ENCODE peak calls at places on chromosomes 16 and 17, in seven cellular contexts. C is astrocyte of the cerebellum, U is heart right ventricle, Q is choroid plexus epithelial cell, A is cardiac fibroblast, X is GM12865, T is AG04450. G is an unnamed sample.

GRCh38 chr17:59004338-59005111 is 102.2 kb downstream of the TRIM37 start:
- DNase-seq in C (peak; percentile 41), Q (peak; percentile 76), A (peak; percentile 78), U (peak; percentile 58), X (peak; percentile 76), T (no peak), G (peak; percentile 57)

GRCh38 chr17:66580178-66580577 is 254.7 kb upstream of the CACNG5 start:
- DNase-seq in Q (peak; percentile 80), T (peak; percentile 57), X (no peak), U (peak; percentile 31), C (no peak), A (peak; percentile 62), G (no peak)

GRCh38 chr17:61460796-61461585 is 8.8 kb downstream of the TBX4 start:
- DNase-seq in X (no peak), Q (no peak), C (no peak), U (no peak), T (no peak), A (no peak), G (no peak)

GRCh38 chr17:29933379-29933778 is 3.4 kb upstream of the SSH2 start:
- DNase-seq in Q (peak; percentile 67), X (no peak), T (no peak), A (peak; percentile 52), C (no peak), U (no peak), G (no peak)

GRCh38 chr17:75551276-75551675 is 25.8 kb downstream of the LLGL2 start:
- DNase-seq in T (no peak), U (no peak), Q (no peak), A (no peak), X (no peak), C (no peak), G (no peak)

GRCh38 chr16:84139628-84140258 is 5.2 kb downstream of the HSDL1 start:
- DNase-seq in T (no peak), U (no peak), Q (no peak), A (no peak), C (no peak), X (no peak), G (no peak)

GRCh38 chr16:68713430-68713829 is 23.7 kb upstream of the CDH1 start:
- DNase-seq in A (no peak), T (no peak), C (no peak), X (no peak), U (no peak), Q (no peak), G (no peak)

GRCh38 chr17:43669971-43670644 is 8.4 kb upstream of the MEOX1 start:
- DNase-seq in U (no peak), A (no peak), X (no peak), T (no peak), C (peak; percentile 46), Q (peak; percentile 75), G (no peak)

GRCh38 chr17:14672830-14673229 is 371.9 kb downstream of the HS3ST3B1 start:
- DNase-seq in X (no peak), A (peak; percentile 41), Q (peak; percentile 89), U (no peak), C (peak; percentile 19), T (no peak), G (no peak)

GRCh38 chr16:30946671-30947532 is 2.0 kb upstream of the ORAI3 start:
- DNase-seq in C (no peak), A (no peak), T (no peak), Q (no peak), U (no peak), X (no peak), G (no peak)

GRCh38 chr17:5630434-5630833 is 46.1 kb upstream of the NLRP1 start:
- DNase-seq in X (no peak), C (no peak), T (no peak), Q (no peak), U (no peak), A (peak; percentile 86), G (no peak)

GRCh38 chr16:1492923-1493745 is at the start of gene TELO2:
- DNase-seq in X (peak; percentile 91), C (peak; percentile 33), T (peak; percentile 42), A (peak; percentile 83), Q (peak; percentile 80), U (peak; percentile 71), G (peak; percentile 77)

GRCh38 chr17:57929392-57929791 is 25.8 kb downstream of the CUEDC1 start:
- DNase-seq in T (no peak), X (no peak), U (no peak), Q (no peak), A (no peak), C (no peak), G (no peak)

GRCh38 chr16:12570046-12570618 is 233.6 kb downstream of the CPPED1 start:
- DNase-seq in Q (no peak), X (no peak), T (no peak), U (no peak), C (no peak), A (no peak), G (no peak)

GRCh38 chr16:11658896-11659708 is 9.2 kb upstream of the SNN start:
- DNase-seq in X (no peak), Q (peak; percentile 60), U (no peak), C (peak; percentile 42), A (no peak), T (no peak), G (no peak)

GRCh38 chr17:31598921-31599571 is 207.6 kb downstream of the RAB11FIP4 start:
- DNase-seq in C (no peak), Q (peak; percentile 43), T (no peak), A (peak; percentile 42), U (no peak), X (no peak), G (no peak)

GRCh38 chr17:49989518-49989880 is 5.5 kb downstream of the DLX3 start:
- DNase-seq in Q (no peak), X (no peak), A (no peak), C (no peak), U (no peak), T (no peak), G (no peak)

DNA sequence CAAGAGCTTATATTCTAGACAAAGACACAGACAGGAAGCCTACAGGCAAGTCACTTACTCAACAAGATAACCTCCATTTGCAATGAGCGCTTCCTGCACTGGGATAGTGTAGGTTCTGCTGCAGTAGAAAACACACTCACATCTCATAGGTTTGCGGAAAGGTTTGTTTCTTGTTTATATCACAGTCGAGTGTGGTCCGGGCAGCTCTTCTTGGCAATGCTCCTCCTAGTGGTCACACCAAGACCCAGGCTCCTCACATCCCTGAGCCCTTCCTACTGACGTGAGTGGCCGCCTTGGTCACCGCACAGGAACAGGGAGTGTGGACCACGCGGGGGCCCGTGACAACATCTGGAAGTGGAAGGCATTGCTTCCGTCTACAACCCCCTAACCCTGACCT is 48.0 kb upstream of the RBFOX3 start:
- DNase-seq in A (peak; percentile 28), C (no peak), Q (peak; percentile 48), T (no peak), X (peak; percentile 17), U (no peak), G (peak; percentile 14)
- TF ChIP-seq CTCF in A (peak; percentile 45), C (peak; percentile 43), Q (peak; percentile 61), T (peak; percentile 50), X (peak; percentile 37), U (peak; percentile 41), G (peak; percentile 70)

GRCh38 chr17:28846231-28846630 is 3.6 kb upstream of the FAM222B start:
- DNase-seq in U (no peak), X (no peak), C (no peak), Q (no peak), A (no peak), T (no peak), G (no peak)

GRCh38 chr17:28841901-28842281 is 699 bp downstream of the FAM222B start:
- DNase-seq in C (no peak), Q (peak; percentile 9), A (peak; percentile 7), X (peak; percentile 27), U (no peak), T (no peak), G (no peak)

GRCh38 chr17:28839221-28839620 is 3.4 kb downstream of the FAM222B start:
- DNase-seq in X (no peak), T (no peak), Q (peak; percentile 45), C (no peak), A (peak; percentile 25), U (no peak), G (no peak)

GRCh38 chr17:28843810-28844137 is 1.2 kb upstream of the FAM222B start:
- DNase-seq in X (no peak), C (no peak), A (no peak), Q (no peak), T (no peak), U (no peak), G (no peak)

GRCh38 chr17:28842282-28843012 is at the start of gene FAM222B:
- DNase-seq in A (peak; percentile 83), C (peak; percentile 47), X (peak; percentile 91), T (peak; percentile 51), Q (peak; percentile 83), U (peak; percentile 83), G (peak; percentile 86)
- TF ChIP-seq CTCF in A (no peak), C (no peak), X (peak; percentile 10), T (no peak), Q (peak; percentile 14), U (no peak), G (no peak)

GRCh38 chr16:8355714-8356113 is 234.6 kb downstream of the TMEM114 start:
- DNase-seq in A (no peak), X (no peak), T (no peak), C (no peak), U (no peak), Q (no peak), G (no peak)
- TF ChIP-seq CTCF in A (no peak), X (no peak), T (no peak), C (no peak), U (no peak), Q (no peak), G (peak; percentile 57)

GRCh38 chr16:65543781-65544740 is 422.2 kb upstream of the CDH11 start:
- DNase-seq in A (no peak), T (no peak), U (no peak), X (no peak), C (no peak), Q (no peak), G (no peak)

GRCh38 chr16:65546353-65546791 is 424.5 kb upstream of the CDH11 start:
- DNase-seq in X (no peak), A (no peak), U (no peak), C (no peak), T (no peak), Q (peak; percentile 43), G (no peak)

GRCh38 chr16:65547799-65548446 is 426.1 kb upstream of the CDH11 start:
- DNase-seq in A (peak; percentile 86), X (no peak), T (peak; percentile 83), C (peak; percentile 99), Q (peak; percentile 93), U (no peak), G (no peak)

DNA sequence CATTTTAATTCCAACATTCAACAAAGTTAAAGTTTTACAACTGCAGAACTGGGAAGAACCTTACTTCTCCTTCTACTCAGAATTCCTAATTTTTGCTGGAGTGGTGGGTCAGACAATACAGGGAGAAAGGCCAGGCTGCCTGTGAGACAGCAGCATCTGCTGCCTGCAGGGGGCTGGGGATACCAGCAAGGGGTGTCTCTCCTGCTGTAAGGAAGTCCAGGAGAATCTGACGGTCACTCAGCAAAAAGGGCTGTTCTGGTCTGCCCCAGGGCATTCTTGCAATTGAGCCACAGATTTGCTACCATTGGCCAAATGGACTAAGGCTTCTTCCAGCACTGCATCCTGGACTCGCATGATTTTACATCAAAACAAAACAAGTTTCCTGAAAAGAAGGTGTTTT is 426.6 kb upstream of the CDH11 start:
- DNase-seq in A (no peak), T (no peak), X (no peak), Q (peak; percentile 32), U (no peak), C (peak; percentile 18), G (no peak)
- TF ChIP-seq CTCF in A (no peak), T (peak; percentile 50), X (no peak), Q (peak; percentile 48), U (no peak), C (peak; percentile 48), G (no peak)